ENCODE peak calls at places on chromosomes 6 and 20, in five cellular contexts. L, G, R, P and Q are unnamed samples.

GRCh38 chr6:81894788-81895221 is 142.3 kb upstream of the TENT5A start:
- DNase-seq in P (no peak), L (peak), R (no peak), G (no peak), Q (no peak)

GRCh38 chr6:81996414-81996813 is 243.9 kb upstream of the TENT5A start:
- DNase-seq in G (no peak), L (no peak), R (no peak), P (no peak), Q (no peak)

GRCh38 chr6:156189714-156190113 is 587.5 kb upstream of the ARID1B start:
- DNase-seq in G (no peak), R (no peak), P (no peak), L (no peak), Q (no peak)

GRCh38 chr20:58294497-58295455 is 14.7 kb upstream of the RAB22A start:
- DNase-seq in P (no peak), R (no peak), G (no peak), L (peak), Q (peak)

GRCh38 chr20:41308290-41308691 is 9.2 kb downstream of the ZHX3 start:
- DNase-seq in R (no peak), G (no peak), P (no peak), L (peak), Q (peak)

GRCh38 chr20:24989162-24989561 is 3.4 kb downstream of the APMAP start:
- DNase-seq in G (no peak), P (no peak), R (no peak), L (no peak), Q (no peak)

GRCh38 chr20:63641146-63641791 is 12.0 kb downstream of the STMN3 start:
- DNase-seq in L (no peak), R (no peak), G (no peak), P (no peak), Q (no peak)

GRCh38 chr6:50056242-50056641 is 6.5 kb upstream of the DEFB112 start:
- DNase-seq in G (no peak), L (no peak), R (no peak), P (no peak), Q (no peak)

GRCh38 chr20:12698817-12699216 is 310.0 kb upstream of the SPTLC3 start:
- DNase-seq in P (peak), G (no peak), R (no peak), L (no peak), Q (no peak)

GRCh38 chr20:36098364-36098763 is 56.2 kb upstream of the EPB41L1 start:
- DNase-seq in R (peak), G (no peak), P (no peak), L (no peak), Q (no peak)
- TF ChIP-seq ZBTB33 in R (no peak), G (no peak), P (no peak), L (no peak), Q (no peak)

DNA sequence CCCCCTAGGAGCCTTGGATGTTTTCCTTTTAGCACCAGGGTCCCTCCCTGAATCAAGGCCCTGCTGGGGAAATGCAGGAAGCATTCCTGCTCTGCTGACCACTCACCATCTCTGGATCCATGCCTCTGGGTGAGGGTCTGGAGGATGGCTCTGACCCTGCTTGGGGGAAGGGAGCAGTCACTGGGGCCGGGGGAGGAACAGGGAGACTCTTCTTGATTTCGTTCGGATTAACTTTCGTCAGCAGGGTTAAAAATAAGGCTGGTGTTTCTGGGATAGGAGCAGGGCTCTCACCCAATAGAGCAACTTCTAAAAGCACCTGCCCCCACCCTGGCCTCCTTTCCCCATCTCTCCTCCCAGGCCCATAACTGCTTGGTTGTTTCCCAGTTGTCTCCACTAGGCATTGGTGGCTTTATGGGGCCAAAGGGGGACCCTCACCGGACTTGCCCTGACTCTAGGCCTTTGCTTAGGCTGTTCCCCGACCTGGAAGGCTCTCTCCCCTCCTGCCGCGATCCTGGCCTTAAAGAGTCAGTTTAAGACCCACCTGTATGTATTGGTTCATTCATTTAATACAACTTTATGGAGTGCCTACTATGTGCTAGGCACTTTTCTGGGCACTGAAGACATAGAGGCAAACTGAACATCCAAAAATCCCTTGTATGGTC is 63.0 kb downstream of the JPH2 start:
- DNase-seq in G (no peak), P (no peak), L (no peak), R (no peak), Q (no peak)
- H2AFZ ChIP-seq in G (no peak), P (no peak), L (no peak), R (no peak), Q (no peak)

DNA sequence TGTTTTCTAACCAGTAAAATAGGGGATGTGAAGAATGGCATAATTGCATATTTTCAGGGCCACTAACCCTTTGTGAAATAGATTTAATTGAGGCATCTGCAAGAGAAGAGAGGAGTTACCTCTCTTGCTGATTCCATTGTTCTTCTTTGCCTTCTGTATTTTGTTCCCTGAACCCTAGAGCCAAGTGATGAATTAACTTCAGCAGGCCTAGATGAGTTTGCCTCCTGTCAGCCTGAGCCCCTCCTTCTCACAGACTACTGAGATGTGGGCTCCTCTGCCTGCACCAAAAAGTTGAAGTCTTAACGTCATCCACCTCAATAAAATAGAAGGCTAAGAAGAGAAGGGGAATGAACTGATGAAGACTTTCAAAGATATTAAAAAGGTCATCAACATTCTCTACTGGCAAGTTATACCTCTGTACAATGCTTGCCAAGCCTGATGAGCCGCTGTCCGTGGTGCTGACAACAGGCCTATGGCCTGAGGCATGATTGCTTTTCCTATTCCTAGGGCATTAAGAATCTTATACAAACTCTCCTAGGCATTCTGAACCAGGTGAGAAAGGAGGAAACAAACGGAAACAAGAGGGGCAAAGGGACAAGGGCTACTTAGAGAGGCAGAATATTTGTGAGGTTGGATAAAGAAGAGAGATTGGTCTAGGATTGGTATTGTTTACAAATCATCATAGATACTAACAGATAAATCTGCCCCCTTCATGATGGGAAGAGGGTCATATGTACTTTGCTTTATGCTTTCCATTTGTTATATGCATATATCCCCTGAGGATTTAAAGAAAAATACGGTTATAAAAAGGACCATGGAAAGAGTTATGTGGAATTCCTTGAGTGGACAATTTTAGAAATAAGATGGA is 46.8 kb downstream of the CD24 start:
- DNase-seq in L (peak), R (no peak), P (no peak), G (no peak), Q (peak)
- TF ChIP-seq ZBTB33 in L (no peak), R (no peak), P (no peak), G (no peak), Q (no peak)

GRCh38 chr20:51334609-51335008 is 207.9 kb downstream of the NFATC2 start:
- DNase-seq in R (no peak), P (no peak), G (no peak), L (no peak), Q (no peak)

GRCh38 chr20:51339721-51340450 is 202.6 kb downstream of the NFATC2 start:
- DNase-seq in G (no peak), L (no peak), P (no peak), R (no peak), Q (peak)

GRCh38 chr20:51338692-51339440 is 203.7 kb downstream of the NFATC2 start:
- DNase-seq in R (no peak), G (no peak), P (no peak), L (no peak), Q (peak)

GRCh38 chr20:51335329-51335841 is 207.1 kb downstream of the NFATC2 start:
- DNase-seq in P (no peak), L (no peak), G (no peak), R (no peak), Q (no peak)

DNA sequence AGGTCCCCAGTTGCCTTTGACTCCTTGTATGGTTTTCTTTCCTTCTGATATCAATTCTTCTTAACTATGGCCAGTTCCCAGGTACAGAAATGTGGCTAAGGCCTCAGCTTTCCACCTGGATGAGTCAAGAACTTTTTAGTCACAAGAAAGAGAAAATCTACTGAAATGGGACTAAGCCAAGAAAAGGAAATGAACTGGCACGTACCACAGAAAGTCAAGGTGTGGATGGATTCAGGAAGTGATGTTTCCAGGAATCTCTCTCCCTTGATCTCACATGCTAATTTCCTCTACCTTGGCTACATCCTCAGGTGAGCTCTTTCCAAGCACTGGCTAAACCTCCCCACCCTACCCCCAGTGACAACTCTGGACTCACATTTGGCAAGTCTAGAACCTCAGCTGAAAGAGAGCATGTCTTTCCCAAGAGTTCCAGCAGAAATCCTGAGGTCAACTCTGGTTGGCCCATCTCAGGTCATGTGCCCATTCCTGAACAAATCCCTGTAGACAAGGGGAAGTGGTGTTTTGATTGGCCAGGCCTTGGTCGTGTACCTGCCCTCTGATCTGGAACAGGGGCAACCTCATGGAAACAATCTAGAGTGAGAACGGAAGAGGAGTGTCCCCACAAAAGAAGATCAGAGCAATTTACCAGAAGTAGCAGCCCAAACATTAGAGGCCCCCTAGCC is 205.3 kb downstream of the NFATC2 start:
- DNase-seq in G (no peak), R (no peak), L (no peak), P (no peak), Q (no peak)
- H2AFZ ChIP-seq in G (no peak), R (no peak), L (no peak), P (no peak), Q (peak)